ENCODE peak calls at places on chromosomes 7 and 10, in six cellular contexts. Z is astrocyte of the spinal cord; W is stimulated activated CD8-positive, alpha-beta memory T cell treated with anti-CD3 and anti-CD28 coated beads, Interleukin-2, amount 100 ng/mL, for 48 hours; M is T-helper 1 cell; U is CMK; K is NCI-H2171 treated with DMSO at 0.1 percent for 48 hours. C is an unnamed sample.

GRCh38 chr7:150388709-150389531 is 9.8 kb downstream of the ZNF775 start:
- DNase-seq in Z (peak; percentile 70), M (no peak), U (no peak), K (no peak), W (no peak), C (no peak)

GRCh38 chr7:99128076-99128950 is 15.6 kb downstream of the SMURF1 start:
- DNase-seq in U (no peak), M (no peak), K (no peak), W (no peak), Z (no peak), C (no peak)

GRCh38 chr7:83166-83840 is 109.1 kb upstream of the FAM20C start:
- DNase-seq in U (no peak), W (no peak), M (no peak), K (no peak), Z (no peak), C (no peak)

GRCh38 chr7:63025815-63026214 is 972.8 kb upstream of the ZNF722 start:
- DNase-seq in M (no peak), K (no peak), W (no peak), Z (no peak), U (no peak), C (no peak)

GRCh38 chr7:117323877-117324699 is 1.2 kb upstream of the WNT2 start:
- DNase-seq in M (no peak), K (peak; percentile 13), U (no peak), Z (peak; percentile 55), W (no peak), C (no peak)

GRCh38 chr10:20466731-20467130 is 430.4 kb downstream of the NEBL start:
- DNase-seq in M (no peak), Z (peak; percentile 64), U (no peak), W (no peak), K (no peak), C (no peak)

GRCh38 chr10:119370972-119371703 is 163.8 kb downstream of the GRK5 start:
- DNase-seq in Z (peak; percentile 90), K (no peak), W (no peak), U (no peak), M (no peak), C (no peak)

GRCh38 chr10:84845628-84846261 is 517.4 kb downstream of the CCSER2 start:
- DNase-seq in K (peak; percentile 43), Z (no peak), U (no peak), W (no peak), M (no peak), C (no peak)

GRCh38 chr7:50156746-50157145 is 63.7 kb upstream of the ZPBP start:
- DNase-seq in W (no peak), Z (no peak), M (no peak), K (no peak), U (peak; percentile 17), C (peak; percentile 31)

GRCh38 chr7:119254741-119255140 is 1018.2 kb upstream of the KCND2 start:
- DNase-seq in K (no peak), U (no peak), Z (peak; percentile 10), W (no peak), M (no peak), C (no peak)

GRCh38 chr10:132665946-132666732 is 119.8 kb downstream of the NKX6-2 start:
- DNase-seq in Z (peak; percentile 88), U (no peak), W (no peak), M (peak; percentile 46), K (no peak), C (no peak)

GRCh38 chr10:37490266-37490665 is 364.9 kb downstream of the ANKRD30A start:
- DNase-seq in Z (no peak), U (no peak), M (no peak), K (no peak), W (no peak), C (no peak)

GRCh38 chr7:40843338-40844026 is 708.7 kb downstream of the SUGCT start:
- DNase-seq in M (no peak), K (peak; percentile 69), Z (no peak), U (no peak), W (no peak), C (no peak)

GRCh38 chr7:46881507-46882127 is 700.3 kb downstream of the TNS3 start:
- DNase-seq in U (no peak), K (no peak), W (no peak), Z (no peak), M (no peak), C (no peak)

GRCh38 chr10:6838118-6838517 is 258.0 kb upstream of the PRKCQ start:
- DNase-seq in Z (no peak), M (no peak), U (no peak), W (no peak), K (no peak), C (peak; percentile 21)

GRCh38 chr10:114551310-114551972 is 106.6 kb downstream of the ABLIM1 start:
- DNase-seq in W (no peak), U (no peak), K (no peak), Z (peak; percentile 22), M (no peak), C (no peak)

GRCh38 chr7:105336009-105336408 is 52.7 kb downstream of the SRPK2 start:
- DNase-seq in U (no peak), M (peak; percentile 12), Z (peak; percentile 37), W (no peak), K (peak; percentile 15), C (no peak)